ENCODE peak calls at places on chromosomes 7 and 10, in five cellular contexts. One of them, this sample, is unnamed.

GRCh38 chr7:137381045-137381444 is 37.5 kb upstream of the PTN start:
- DNase-seq in SK-N-SH: no peak
- DNase-seq in GM12878: no peak
- DNase-seq in K562: no peak
- DNase-seq in HEK293T: no peak
- DNase-seq in this sample: no peak

GRCh38 chr7:1059200-1060091 is 15.1 kb downstream of the GPR146 start:
- DNase-seq in SK-N-SH: peak
- DNase-seq in GM12878: peak
- DNase-seq in K562: peak
- DNase-seq in HEK293T: peak
- DNase-seq in this sample: no peak

GRCh38 chr10:69348824-69349541 is 67.7 kb downstream of the TACR2 start:
- DNase-seq in GM12878: no peak
- DNase-seq in K562: no peak
- DNase-seq in HEK293T: no peak
- DNase-seq in SK-N-SH: peak
- DNase-seq in this sample: no peak

GRCh38 chr10:28668363-28669226 is 8.7 kb upstream of the BAMBI start:
- DNase-seq in HEK293T: peak
- DNase-seq in GM12878: no peak
- DNase-seq in SK-N-SH: peak
- DNase-seq in K562: peak
- DNase-seq in this sample: no peak

GRCh38 chr7:45892407-45893035 is 4.2 kb downstream of the IGFBP1 start:
- DNase-seq in HEK293T: no peak
- DNase-seq in K562: no peak
- DNase-seq in GM12878: no peak
- DNase-seq in SK-N-SH: no peak
- DNase-seq in this sample: peak

GRCh38 chr10:95341716-95342130 is 50.9 kb upstream of the PDLIM1 start:
- DNase-seq in GM12878: no peak
- DNase-seq in K562: no peak
- DNase-seq in SK-N-SH: no peak
- DNase-seq in HEK293T: no peak
- DNase-seq in this sample: peak

GRCh38 chr7:117640465-117640864 is 160.6 kb downstream of the CFTR start:
- DNase-seq in GM12878: no peak
- DNase-seq in SK-N-SH: no peak
- DNase-seq in HEK293T: no peak
- DNase-seq in K562: no peak
- DNase-seq in this sample: no peak

GRCh38 chr7:121107923-121108498 is 119.5 kb downstream of the CPED1 start:
- DNase-seq in GM12878: peak
- DNase-seq in K562: peak
- DNase-seq in SK-N-SH: peak
- DNase-seq in HEK293T: peak
- DNase-seq in this sample: peak

GRCh38 chr7:48526375-48526732 is 355.1 kb downstream of the ABCA13 start:
- DNase-seq in K562: no peak
- DNase-seq in GM12878: no peak
- DNase-seq in HEK293T: no peak
- DNase-seq in SK-N-SH: no peak
- DNase-seq in this sample: no peak

GRCh38 chr7:114087674-114088539 is 169.1 kb upstream of the PPP1R3A start:
- DNase-seq in HEK293T: peak
- DNase-seq in SK-N-SH: peak
- DNase-seq in GM12878: no peak
- DNase-seq in K562: no peak
- DNase-seq in this sample: no peak

GRCh38 chr10:89426230-89426868 is 12.0 kb downstream of the IFIT5 start:
- DNase-seq in HEK293T: peak
- DNase-seq in GM12878: no peak
- DNase-seq in SK-N-SH: peak
- DNase-seq in K562: no peak
- DNase-seq in this sample: peak

GRCh38 chr10:15725603-15726002 is 5.9 kb upstream of the ITGA8 start:
- DNase-seq in SK-N-SH: peak
- DNase-seq in GM12878: no peak
- DNase-seq in HEK293T: peak
- DNase-seq in K562: peak
- DNase-seq in this sample: peak

GRCh38 chr10:1043532-1043995 is 5.4 kb downstream of the IDI1 start:
- DNase-seq in GM12878: peak
- DNase-seq in K562: no peak
- DNase-seq in SK-N-SH: no peak
- DNase-seq in HEK293T: no peak
- DNase-seq in this sample: no peak

GRCh38 chr7:150479023-150479716 is 28.7 kb downstream of the GIMAP8 start:
- DNase-seq in HEK293T: no peak
- DNase-seq in K562: no peak
- DNase-seq in GM12878: no peak
- DNase-seq in SK-N-SH: no peak
- DNase-seq in this sample: no peak

GRCh38 chr10:71493741-71494140 is 97.0 kb downstream of the CDH23 start:
- DNase-seq in K562: no peak
- DNase-seq in SK-N-SH: no peak
- DNase-seq in HEK293T: no peak
- DNase-seq in GM12878: no peak
- DNase-seq in this sample: no peak

GRCh38 chr7:17408245-17408903 is 109.9 kb downstream of the AHR start:
- DNase-seq in HEK293T: no peak
- DNase-seq in SK-N-SH: no peak
- DNase-seq in GM12878: no peak
- DNase-seq in K562: no peak
- DNase-seq in this sample: peak

GRCh38 chr10:104332243-104333036 is 5.8 kb downstream of the ITPRIP start:
- DNase-seq in SK-N-SH: no peak
- DNase-seq in HEK293T: no peak
- DNase-seq in K562: peak
- DNase-seq in GM12878: no peak
- DNase-seq in this sample: no peak

GRCh38 chr10:110642980-110643655 is 1.0 kb upstream of the RBM20 start:
- DNase-seq in HEK293T: no peak
- DNase-seq in GM12878: no peak
- DNase-seq in K562: no peak
- DNase-seq in SK-N-SH: no peak
- DNase-seq in this sample: no peak

GRCh38 chr7:144410441-144410840 is 6.9 kb upstream of the NOBOX start:
- DNase-seq in GM12878: no peak
- DNase-seq in HEK293T: no peak
- DNase-seq in K562: no peak
- DNase-seq in SK-N-SH: no peak
- DNase-seq in this sample: no peak

GRCh38 chr7:83739527-83739926 is 90.6 kb upstream of the SEMA3E start:
- DNase-seq in HEK293T: no peak
- DNase-seq in K562: no peak
- DNase-seq in SK-N-SH: no peak
- DNase-seq in GM12878: no peak
- DNase-seq in this sample: no peak

GRCh38 chr7:129949292-129950133 is 3.2 kb downstream of the UBE2H start:
- DNase-seq in K562: peak
- DNase-seq in SK-N-SH: peak
- DNase-seq in GM12878: peak
- DNase-seq in HEK293T: no peak
- DNase-seq in this sample: peak

GRCh38 chr10:12605580-12606405 is 256.4 kb downstream of the CAMK1D start:
- DNase-seq in HEK293T: no peak
- DNase-seq in GM12878: no peak
- DNase-seq in K562: no peak
- DNase-seq in SK-N-SH: no peak
- DNase-seq in this sample: peak

GRCh38 chr10:126119591-126119990 is 223.2 kb downstream of the FANK1 start:
- DNase-seq in GM12878: no peak
- DNase-seq in K562: no peak
- DNase-seq in SK-N-SH: no peak
- DNase-seq in HEK293T: no peak
- DNase-seq in this sample: no peak

GRCh38 chr10:96890172-96890513 is 58.0 kb downstream of the LCOR start:
- DNase-seq in SK-N-SH: no peak
- DNase-seq in K562: no peak
- DNase-seq in HEK293T: no peak
- DNase-seq in GM12878: no peak
- DNase-seq in this sample: peak

GRCh38 chr7:138864667-138865066 is 66.7 kb upstream of the ATP6V0A4 start:
- DNase-seq in K562: no peak
- DNase-seq in SK-N-SH: no peak
- DNase-seq in HEK293T: no peak
- DNase-seq in GM12878: no peak
- DNase-seq in this sample: no peak

GRCh38 chr10:28533315-28533564 is 322 bp downstream of the WAC start:
- DNase-seq in SK-N-SH: peak
- DNase-seq in K562: no peak
- DNase-seq in GM12878: no peak
- DNase-seq in HEK293T: peak
- DNase-seq in this sample: no peak

GRCh38 chr7:55074008-55074499 is 55.2 kb downstream of the EGFR start:
- DNase-seq in GM12878: peak
- DNase-seq in K562: no peak
- DNase-seq in SK-N-SH: no peak
- DNase-seq in HEK293T: peak
- DNase-seq in this sample: peak

GRCh38 chr7:100093054-100093453 is 4.3 kb downstream of the COPS6 start:
- DNase-seq in K562: no peak
- DNase-seq in HEK293T: no peak
- DNase-seq in GM12878: no peak
- DNase-seq in SK-N-SH: no peak
- DNase-seq in this sample: no peak

GRCh38 chr7:27910341-27910740 is 170.4 kb downstream of the TAX1BP1 start:
- DNase-seq in GM12878: no peak
- DNase-seq in HEK293T: no peak
- DNase-seq in SK-N-SH: no peak
- DNase-seq in K562: no peak
- DNase-seq in this sample: no peak

GRCh38 chr7:43647772-43648643 is 65.1 kb downstream of the STK17A start:
- DNase-seq in GM12878: peak
- DNase-seq in K562: no peak
- DNase-seq in HEK293T: no peak
- DNase-seq in SK-N-SH: peak
- DNase-seq in this sample: peak

GRCh38 chr10:34102917-34103506 is 712.1 kb downstream of the PARD3 start:
- DNase-seq in K562: no peak
- DNase-seq in SK-N-SH: peak
- DNase-seq in HEK293T: no peak
- DNase-seq in GM12878: no peak
- DNase-seq in this sample: no peak
- TF ChIP-seq FOXM1 in K562: no peak
- TF ChIP-seq FOXM1 in SK-N-SH: no peak
- TF ChIP-seq FOXM1 in HEK293T: no peak
- TF ChIP-seq FOXM1 in GM12878: no peak
- TF ChIP-seq FOXM1 in this sample: no peak

DNA sequence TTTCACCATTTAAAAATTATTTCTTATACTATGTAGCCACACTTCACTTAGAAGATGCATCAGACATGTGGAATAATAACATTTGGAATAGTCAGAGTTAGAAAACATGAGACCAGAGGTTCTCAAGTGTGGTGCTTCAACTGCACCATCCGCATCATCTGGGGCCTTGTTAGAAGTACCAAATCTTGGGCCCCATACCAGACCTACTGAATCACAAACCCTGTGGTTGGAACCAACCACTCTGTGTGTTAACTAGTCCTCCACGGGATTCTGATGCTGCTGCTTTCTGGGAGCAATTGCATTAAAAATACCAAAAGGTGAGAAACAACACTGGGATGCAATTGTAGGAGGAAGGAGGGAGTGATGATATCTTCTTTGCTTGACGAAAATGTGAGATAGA is 125.2 kb downstream of the GNAT3 start:
- DNase-seq in SK-N-SH: no peak
- DNase-seq in GM12878: no peak
- DNase-seq in K562: no peak
- DNase-seq in HEK293T: no peak
- DNase-seq in this sample: no peak
- TF ChIP-seq FOXM1 in SK-N-SH: no peak
- TF ChIP-seq FOXM1 in GM12878: no peak
- TF ChIP-seq FOXM1 in K562: no peak
- TF ChIP-seq FOXM1 in HEK293T: no peak
- TF ChIP-seq FOXM1 in this sample: no peak

DNA sequence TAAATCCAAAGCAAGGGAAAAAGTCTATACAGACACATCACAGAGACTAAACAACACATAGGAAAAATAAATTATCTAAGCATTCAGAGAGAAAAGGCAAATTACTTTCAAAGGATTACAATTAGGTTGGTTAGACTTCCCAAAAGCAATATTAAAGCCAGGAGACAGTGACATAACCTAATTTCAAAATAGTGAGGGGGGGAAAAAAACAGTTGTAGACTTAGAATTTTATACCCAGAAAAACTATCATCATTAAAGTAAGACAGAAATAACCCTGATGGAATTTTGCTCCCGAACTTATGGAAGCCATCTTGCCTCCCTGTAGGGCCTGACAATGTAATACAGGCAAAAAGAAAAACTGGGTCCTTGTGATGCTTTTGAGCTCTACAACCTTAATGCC is 18.4 kb downstream of the CRPPA start:
- DNase-seq in HEK293T: no peak
- DNase-seq in K562: no peak
- DNase-seq in SK-N-SH: no peak
- DNase-seq in GM12878: no peak
- DNase-seq in this sample: no peak
- TF ChIP-seq FOXM1 in HEK293T: no peak
- TF ChIP-seq FOXM1 in K562: no peak
- TF ChIP-seq FOXM1 in SK-N-SH: no peak
- TF ChIP-seq FOXM1 in GM12878: no peak
- TF ChIP-seq FOXM1 in this sample: no peak

GRCh38 chr10:13839030-13839429 is 252.3 kb downstream of the PRPF18 start:
- DNase-seq in SK-N-SH: no peak
- DNase-seq in K562: no peak
- DNase-seq in GM12878: no peak
- DNase-seq in HEK293T: no peak
- DNase-seq in this sample: no peak

GRCh38 chr10:13839430-13839986 is 252.7 kb downstream of the PRPF18 start:
- DNase-seq in GM12878: no peak
- DNase-seq in K562: no peak
- DNase-seq in SK-N-SH: no peak
- DNase-seq in HEK293T: peak
- DNase-seq in this sample: no peak

GRCh38 chr10:13842119-13842518 is 255.4 kb downstream of the PRPF18 start:
- DNase-seq in HEK293T: no peak
- DNase-seq in SK-N-SH: no peak
- DNase-seq in K562: no peak
- DNase-seq in GM12878: no peak
- DNase-seq in this sample: no peak

GRCh38 chr10:13837966-13838365 is 251.2 kb downstream of the PRPF18 start:
- DNase-seq in K562: no peak
- DNase-seq in SK-N-SH: no peak
- DNase-seq in GM12878: no peak
- DNase-seq in HEK293T: no peak
- DNase-seq in this sample: no peak

DNA sequence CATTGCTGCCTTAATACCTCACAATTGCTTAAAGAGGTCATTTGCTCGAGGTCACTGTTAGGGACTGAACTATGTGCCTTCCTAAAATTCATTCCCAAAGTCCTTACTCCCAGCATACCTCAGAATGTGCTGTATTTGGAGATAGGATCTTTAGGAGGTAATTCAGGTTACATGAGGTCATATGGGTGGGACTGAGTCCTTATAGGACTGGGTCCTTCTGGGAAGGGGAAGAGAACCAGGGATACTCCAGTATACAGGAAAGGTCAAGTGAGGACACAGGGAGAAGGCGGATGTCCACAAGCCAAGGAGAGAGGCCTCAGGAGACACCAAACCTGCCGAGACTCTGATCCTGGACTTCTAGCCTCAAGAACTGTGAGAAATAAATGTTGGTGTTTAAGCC is 253.3 kb downstream of the PRPF18 start:
- DNase-seq in HEK293T: no peak
- DNase-seq in GM12878: no peak
- DNase-seq in K562: no peak
- DNase-seq in SK-N-SH: no peak
- DNase-seq in this sample: no peak
- TF ChIP-seq FOXM1 in HEK293T: no peak
- TF ChIP-seq FOXM1 in GM12878: no peak
- TF ChIP-seq FOXM1 in K562: no peak
- TF ChIP-seq FOXM1 in SK-N-SH: no peak
- TF ChIP-seq FOXM1 in this sample: no peak